ENCODE peak calls at places on chromosome 2, in seven cellular contexts. Q is activated naive CD4-positive, alpha-beta T cell; D is memory B cell; H is RKO; W is progenitor cell of endocrine pancreas; Z is astrocyte of the spinal cord; R is stimulated activated CD8-positive, alpha-beta memory T cell treated with anti-CD3 and anti-CD28 coated beads, Interleukin-2, amount 100 ng/mL, for 1 hour. S is an unnamed sample.

GRCh38 chr2:227788556-227788955 is 25.1 kb upstream of the CCL20 start:
- DNase-seq in Q (no peak), D (no peak), H (peak; percentile 16), R (no peak), Z (peak; percentile 25), W (no peak), S (no peak)

GRCh38 chr2:15391771-15392170 is 169.4 kb downstream of the NBAS start:
- DNase-seq in D (no peak), R (no peak), W (no peak), Z (no peak), Q (no peak), H (no peak), S (no peak)

GRCh38 chr2:58574873-58575272 is 333.7 kb upstream of the FANCL start:
- DNase-seq in D (no peak), Z (no peak), H (no peak), Q (no peak), R (no peak), W (no peak), S (no peak)

GRCh38 chr2:37858197-37858711 is 66.8 kb upstream of the RMDN2 start:
- DNase-seq in D (no peak), H (no peak), Z (peak; percentile 63), Q (no peak), W (no peak), R (no peak), S (no peak)

GRCh38 chr2:224401641-224402342 is at the start of gene FAM124B:
- DNase-seq in Z (peak; percentile 72), Q (no peak), D (no peak), W (no peak), R (no peak), H (no peak), S (no peak)

GRCh38 chr2:226589043-226589442 is 210.6 kb downstream of the IRS1 start:
- DNase-seq in D (no peak), H (no peak), W (no peak), Q (no peak), Z (no peak), R (no peak), S (no peak)

GRCh38 chr2:137964066-137964858 is at the start of gene HNMT:
- DNase-seq in Z (peak; percentile 50), W (peak; percentile 29), D (no peak), H (no peak), Q (no peak), R (no peak), S (no peak)

GRCh38 chr2:105371156-105371555 is 27.7 kb downstream of the FHL2 start:
- DNase-seq in Z (no peak), H (no peak), W (no peak), D (no peak), Q (no peak), R (no peak), S (no peak)

GRCh38 chr2:176518823-176519222 is 249.6 kb downstream of the MTX2 start:
- DNase-seq in Z (no peak), H (no peak), Q (no peak), R (no peak), W (no peak), D (no peak), S (no peak)

GRCh38 chr2:199950396-199950795 is 4.9 kb downstream of the TYW5 start:
- DNase-seq in W (no peak), Q (no peak), H (no peak), Z (no peak), D (no peak), R (no peak), S (no peak)

GRCh38 chr2:75500633-75501032 is 60.1 kb downstream of the EVA1A start:
- DNase-seq in R (no peak), H (no peak), Q (no peak), Z (no peak), W (no peak), D (no peak), S (no peak)

GRCh38 chr2:111225871-111226270 is 105.2 kb downstream of the BCL2L11 start:
- DNase-seq in R (no peak), Q (no peak), D (no peak), W (no peak), H (no peak), Z (no peak), S (no peak)

GRCh38 chr2:152126664-152127063 is 27.8 kb upstream of the CACNB4 start:
- DNase-seq in R (no peak), D (no peak), Z (no peak), W (no peak), H (no peak), Q (no peak), S (no peak)

GRCh38 chr2:108616731-108617161 is 82.5 kb downstream of the LIMS1 start:
- DNase-seq in D (no peak), Z (peak; percentile 57), Q (no peak), R (no peak), H (no peak), W (no peak), S (no peak)

GRCh38 chr2:231199219-231199618 is 788 bp downstream of the ARMC9 start:
- DNase-seq in D (no peak), H (peak; percentile 75), Q (no peak), W (no peak), R (no peak), Z (peak; percentile 49), S (no peak)

GRCh38 chr2:19038096-19039015 is 320.1 kb downstream of the OSR1 start:
- DNase-seq in H (peak; percentile 15), W (no peak), D (no peak), R (no peak), Z (peak; percentile 83), Q (no peak), S (no peak)

GRCh38 chr2:179518891-179519290 is 254.3 kb upstream of the SESTD1 start:
- DNase-seq in R (no peak), D (no peak), Q (no peak), W (no peak), H (no peak), Z (no peak), S (no peak)

GRCh38 chr2:234628953-234629352 is 132.1 kb upstream of the ARL4C start:
- DNase-seq in Z (no peak), Q (no peak), H (no peak), D (no peak), W (no peak), R (no peak), S (no peak)

S was measured in GM19239.